ENCODE peak calls at places on chromosomes 7 and 10, in ten cellular contexts. Q, Z, F, A, Y, I, E, D, O and C are unnamed samples.

GRCh38 chr7:108454674-108455523 is 1.3 kb downstream of the NRCAM start:
- DNase-seq in Q (no peak), O (no peak), E (no peak), F (peak; percentile 50), D (no peak), I (no peak), Z (peak; percentile 31), Y (no peak), A (peak; percentile 14), C (no peak)

GRCh38 chr10:52778511-52779392 is 6.2 kb upstream of the MBL2 start:
- DNase-seq in E (peak; percentile 18), Y (no peak), A (peak; percentile 73), I (no peak), Q (no peak), O (no peak), Z (no peak), D (no peak), F (no peak), C (no peak)

GRCh38 chr7:15870337-15870736 is 183.9 kb upstream of the MEOX2 start:
- DNase-seq in O (no peak), Z (no peak), F (no peak), Q (no peak), E (no peak), I (no peak), Y (no peak), D (no peak), A (no peak), C (no peak)

GRCh38 chr7:10779465-10780399 is 193.9 kb upstream of the PHF14 start:
- DNase-seq in O (no peak), D (peak; percentile 78), Q (no peak), Y (no peak), I (no peak), E (no peak), A (peak; percentile 72), Z (no peak), F (no peak), C (no peak)

GRCh38 chr10:36759111-36759805 is 366.1 kb upstream of the ANKRD30A start:
- DNase-seq in Y (no peak), O (no peak), Q (no peak), E (peak; percentile 93), F (no peak), I (no peak), D (no peak), A (no peak), Z (no peak), C (no peak)

GRCh38 chr7:39587393-39587792 is 21.2 kb downstream of the YAE1 start:
- DNase-seq in F (no peak), I (no peak), O (no peak), Y (no peak), Q (no peak), D (no peak), Z (no peak), E (peak; percentile 55), A (no peak), C (no peak)

GRCh38 chr7:149854611-149855367 is 16.6 kb downstream of the ZNF862 start:
- DNase-seq in F (peak; percentile 71), A (peak; percentile 71), D (peak; percentile 81), O (no peak), E (peak; percentile 51), Z (peak; percentile 79), Q (peak; percentile 71), I (peak; percentile 71), Y (peak; percentile 90), C (no peak)

GRCh38 chr7:127598318-127598717 is 4.8 kb downstream of the FSCN3 start:
- DNase-seq in F (no peak), E (no peak), Y (no peak), Q (no peak), O (no peak), Z (no peak), A (no peak), I (no peak), D (no peak), C (no peak)

GRCh38 chr10:117653170-117653515 is 110.6 kb downstream of the EMX2 start:
- DNase-seq in A (no peak), I (no peak), Y (no peak), Q (no peak), E (peak; percentile 60), F (no peak), Z (no peak), D (no peak), O (no peak), C (no peak)

GRCh38 chr10:14573666-14574261 is 200.9 kb downstream of the FAM107B start:
- DNase-seq in Q (no peak), Z (no peak), E (peak; percentile 82), O (no peak), I (no peak), A (no peak), F (no peak), Y (no peak), D (no peak), C (no peak)

GRCh38 chr7:85851571-85852193 is 664.8 kb upstream of the SEMA3D start:
- DNase-seq in Z (no peak), F (no peak), A (no peak), D (no peak), Y (no peak), O (no peak), I (no peak), Q (no peak), E (peak; percentile 69), C (no peak)

GRCh38 chr7:75881436-75882095 is 2.7 kb downstream of the RHBDD2 start:
- DNase-seq in E (no peak), I (no peak), Q (no peak), F (no peak), Y (no peak), D (no peak), Z (no peak), O (no peak), A (no peak), C (no peak)

GRCh38 chr7:91940572-91941341 is at the start of gene AKAP9:
- DNase-seq in D (peak; percentile 93), E (peak; percentile 57), A (peak; percentile 95), Y (peak; percentile 94), F (peak; percentile 92), Z (peak; percentile 92), O (peak; percentile 97), I (peak; percentile 92), Q (peak; percentile 94), C (no peak)

GRCh38 chr7:139644191-139644590 is 120.7 kb downstream of the CLEC2L start:
- DNase-seq in E (no peak), Q (no peak), O (no peak), F (no peak), A (no peak), Y (no peak), Z (no peak), D (no peak), I (no peak), C (no peak)

GRCh38 chr7:29381206-29382094 is 182.2 kb upstream of the PRR15 start:
- DNase-seq in E (no peak), D (no peak), F (no peak), Q (no peak), A (no peak), O (no peak), I (no peak), Z (no peak), Y (no peak), C (no peak)

DNA sequence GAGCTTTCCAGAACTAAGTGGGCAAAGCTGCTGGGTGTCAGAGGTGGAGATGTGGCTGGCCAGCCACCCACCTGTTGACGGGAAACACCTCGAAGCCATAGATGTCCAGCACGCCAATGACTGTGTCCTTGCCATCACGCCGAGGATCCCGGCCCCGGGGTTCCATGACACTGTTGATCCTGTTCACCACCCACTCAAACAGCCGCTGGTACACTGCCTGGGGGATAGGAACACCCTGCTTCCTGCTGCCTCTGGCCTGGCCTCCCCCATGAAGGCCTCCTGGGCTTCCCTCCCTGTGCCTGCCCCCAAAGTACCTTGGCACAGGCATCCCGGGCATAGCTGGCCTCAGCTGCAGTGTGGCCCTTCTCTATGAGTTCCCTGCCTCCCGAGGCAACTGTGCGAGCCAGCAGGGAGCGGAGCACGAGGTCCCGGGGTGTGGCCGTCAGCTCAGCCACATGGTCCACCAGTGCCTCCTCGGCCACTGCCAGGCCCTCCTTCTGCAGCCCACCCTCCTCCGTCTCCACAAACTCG is 8.2 kb downstream of the MYO1G start:
- DNase-seq in Z (no peak), Y (no peak), F (peak; percentile 11), D (no peak), O (no peak), Q (no peak), E (no peak), A (no peak), I (no peak), C (no peak)
- TF ChIP-seq POLR2A in Z (no peak), Y (no peak), F (no peak), D (no peak), O (no peak), Q (no peak), E (no peak), A (no peak), I (no peak), C (no peak)

GRCh38 chr10:130141460-130141859 is 5.3 kb downstream of the GLRX3 start:
- DNase-seq in I (no peak), F (no peak), O (no peak), Y (no peak), Z (no peak), D (no peak), A (no peak), E (peak; percentile 36), Q (no peak), C (no peak)
- H3K4me3 ChIP-seq in I (no peak overlapping the region), F (no peak overlapping the region), O (no peak overlapping the region), Y (no peak overlapping the region), Z (no peak overlapping the region), D (no peak overlapping the region), A (no peak overlapping the region), E (no peak overlapping the region), Q (no peak overlapping the region), C (no peak overlapping the region)

DNA sequence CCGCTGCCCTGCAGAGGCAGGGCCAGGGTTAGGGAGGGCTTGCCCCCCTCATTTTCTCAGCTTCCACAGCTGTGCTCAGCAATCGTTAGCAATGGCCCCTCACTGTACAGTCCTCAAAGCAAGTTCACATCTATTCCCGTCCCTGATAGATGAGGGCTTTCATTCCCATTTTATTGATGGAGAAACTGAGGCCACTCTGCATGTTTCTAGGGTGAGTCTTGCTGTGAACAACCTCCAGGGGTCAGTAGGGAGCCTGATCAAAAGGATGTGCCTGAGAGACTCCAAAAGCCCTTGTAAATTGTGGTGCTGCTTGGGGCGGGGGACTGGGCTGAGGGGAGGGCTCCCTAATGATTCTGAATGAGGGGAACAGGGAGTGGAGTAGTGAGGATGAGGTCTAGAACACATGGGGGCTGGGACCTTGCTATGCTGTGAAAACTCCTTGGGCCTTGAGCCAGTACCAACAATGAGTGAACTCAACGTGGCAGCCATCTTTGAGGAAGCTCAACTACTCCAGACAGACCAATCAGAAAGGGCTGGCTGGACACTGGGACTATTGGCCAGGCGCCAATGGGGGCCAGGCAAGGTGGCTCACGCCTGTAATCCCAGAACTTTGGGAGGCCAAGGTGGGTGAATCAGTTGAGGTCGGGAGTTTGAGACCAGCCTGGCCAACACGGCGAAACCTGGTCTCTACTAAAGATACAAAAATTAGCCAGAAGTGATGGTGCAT is 6.7 kb upstream of the GRIFIN start:
- DNase-seq in I (peak; percentile 17), A (no peak), O (no peak), F (no peak), E (no peak), D (no peak), Q (no peak), Z (no peak), Y (no peak), C (no peak)
- TF ChIP-seq CTCF in I (no peak), A (no peak), O (no peak), F (no peak), E (no peak), D (no peak), Q (no peak), Z (no peak), Y (no peak), C (no peak)

DNA sequence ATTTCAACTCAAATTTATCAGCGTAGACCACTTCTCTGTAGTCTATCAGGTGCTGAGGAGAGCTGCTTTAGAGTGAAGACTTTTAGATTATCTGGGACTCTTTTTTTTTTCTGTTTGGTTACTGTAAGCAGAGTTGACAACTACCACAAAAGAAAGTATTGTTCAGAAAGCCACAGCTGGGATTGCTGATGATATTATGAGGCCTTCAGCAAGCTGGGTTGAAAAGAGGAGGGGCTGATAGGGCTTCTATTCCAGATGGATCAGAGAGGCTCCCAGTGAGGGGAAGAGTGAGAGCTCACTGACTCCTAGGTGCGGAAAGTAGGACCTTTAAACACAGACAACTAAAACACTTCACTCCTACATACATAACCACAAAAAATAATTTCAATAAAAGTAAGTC is 188.5 kb upstream of the FERD3L start:
- DNase-seq in F (no peak), A (no peak), Y (no peak), O (no peak), E (no peak), Q (no peak), D (no peak), Z (no peak), I (no peak), C (no peak)
- TF ChIP-seq POLR2A in F (no peak), A (no peak), Y (no peak), O (no peak), E (no peak), Q (no peak), D (no peak), Z (no peak), I (no peak), C (no peak)